ENCODE peak calls at places on chromosomes 16 and 17, in eight cellular contexts. O, U, N, X, I, D, Q and Z are unnamed samples.

GRCh38 chr16:68760671-68761275 is 23.7 kb downstream of the CDH1 start:
- DNase-seq in D (peak; percentile 78), N (no peak), I (peak; percentile 66), Q (peak; percentile 74), U (peak; percentile 48), X (no peak), O (no peak), Z (peak; percentile 83)

GRCh38 chr16:84303023-84303422 is 8.3 kb downstream of the WFDC1 start:
- DNase-seq in I (peak; percentile 99), U (no peak), D (no peak), N (no peak), Q (no peak), X (no peak), O (no peak), Z (no peak)

GRCh38 chr16:78990309-78990701 is 610.2 kb downstream of the MAF start:
- DNase-seq in I (no peak), N (no peak), D (no peak), Q (no peak), U (no peak), X (no peak), O (no peak), Z (no peak)

GRCh38 chr16:11016993-11017392 is 72.6 kb downstream of the CLEC16A start:
- DNase-seq in U (peak; percentile 62), I (peak; percentile 62), O (no peak), N (no peak), D (peak; percentile 78), Q (peak; percentile 74), X (no peak), Z (peak; percentile 78)

GRCh38 chr17:57916925-57917858 is 38.0 kb downstream of the CUEDC1 start:
- DNase-seq in U (no peak), N (no peak), X (peak; percentile 72), O (no peak), D (peak; percentile 33), Q (peak; percentile 20), I (no peak), Z (no peak)

GRCh38 chr17:29063992-29064391 is 21.1 kb downstream of the PIPOX start:
- DNase-seq in O (no peak), Q (no peak), U (no peak), X (no peak), D (no peak), I (no peak), N (no peak), Z (no peak)

GRCh38 chr17:63698381-63698885 is 1.5 kb downstream of the LIMD2 start:
- DNase-seq in X (no peak), O (no peak), D (peak; percentile 49), I (no peak), N (no peak), Q (no peak), U (no peak), Z (no peak)

GRCh38 chr17:40316571-40317344 is 7.8 kb downstream of the RARA start:
- DNase-seq in X (no peak), D (no peak), U (peak; percentile 82), Q (peak; percentile 90), I (peak; percentile 85), O (no peak), N (peak; percentile 68), Z (peak; percentile 92)

GRCh38 chr16:85444879-85445778 is 168.0 kb upstream of the GSE1 start:
- DNase-seq in D (no peak), O (peak; percentile 68), U (no peak), N (peak; percentile 72), Q (no peak), I (no peak), X (peak; percentile 99), Z (no peak)

GRCh38 chr17:17036520-17036998 is 5.7 kb upstream of the MPRIP start:
- DNase-seq in N (no peak), O (no peak), U (no peak), X (no peak), I (no peak), D (no peak), Q (no peak), Z (peak; percentile 71)

GRCh38 chr17:77571562-77571981 is 386.9 kb upstream of the TNRC6C start:
- DNase-seq in I (peak; percentile 36), X (no peak), N (no peak), U (no peak), D (no peak), O (no peak), Q (no peak), Z (peak; percentile 38)

GRCh38 chr17:37744961-37745800 is at the start of gene HNF1B:
- DNase-seq in D (peak; percentile 19), N (peak; percentile 63), Q (no peak), I (no peak), U (peak; percentile 76), X (no peak), O (no peak), Z (no peak)

GRCh38 chr17:78144146-78144719 is 2.0 kb upstream of the C17orf99 start:
- DNase-seq in U (no peak), O (no peak), D (no peak), Q (peak; percentile 73), X (peak; percentile 9), N (no peak), I (peak; percentile 85), Z (peak; percentile 80)

GRCh38 chr16:72536673-72537435 is 364.9 kb upstream of the PMFBP1 start:
- DNase-seq in I (peak; percentile 72), Q (peak; percentile 47), O (no peak), U (no peak), D (no peak), X (no peak), N (no peak), Z (no peak)

GRCh38 chr17:992933-993332 is 4.0 kb upstream of the TIMM22 start:
- DNase-seq in Q (no peak), N (no peak), O (no peak), D (no peak), U (no peak), I (no peak), X (no peak), Z (no peak)

GRCh38 chr16:8623634-8624033 is 2.1 kb downstream of the METTL22 start:
- DNase-seq in D (no peak), I (peak; percentile 19), N (no peak), Q (peak; percentile 60), O (no peak), U (no peak), X (no peak), Z (peak; percentile 20)

GRCh38 chr17:48374650-48375230 is 55.3 kb downstream of the SKAP1 start:
- DNase-seq in I (peak; percentile 17), N (peak; percentile 79), O (peak; percentile 61), D (peak; percentile 27), Q (peak; percentile 42), U (peak; percentile 76), X (peak; percentile 38), Z (peak; percentile 9)

GRCh38 chr16:87017388-87018012 is 299.7 kb downstream of the C16orf95 start:
- DNase-seq in X (no peak), D (no peak), O (no peak), Q (peak; percentile 94), I (peak; percentile 91), N (no peak), U (peak; percentile 56), Z (peak; percentile 95)

GRCh38 chr17:41771389-41772206 is 14.9 kb downstream of the JUP start:
- DNase-seq in X (no peak), O (no peak), N (peak; percentile 34), I (no peak), Q (no peak), D (no peak), U (no peak), Z (no peak)

GRCh38 chr16:46691720-46692119 is 2.3 kb downstream of the ORC6 start:
- DNase-seq in I (peak; percentile 21), U (no peak), D (no peak), Q (no peak), N (no peak), X (no peak), O (no peak), Z (no peak)

GRCh38 chr16:11224096-11224893 is 31.7 kb downstream of the SOCS1 start:
- DNase-seq in U (no peak), O (no peak), N (peak; percentile 77), Q (no peak), I (no peak), D (peak; percentile 72), X (no peak), Z (no peak)

GRCh38 chr16:50304467-50305440 is 38.4 kb downstream of the ADCY7 start:
- DNase-seq in I (no peak), X (no peak), Q (no peak), O (no peak), D (no peak), U (no peak), N (no peak), Z (no peak)

GRCh38 chr17:58399974-58400373 is 17.4 kb downstream of the RNF43 start:
- DNase-seq in N (no peak), O (no peak), I (no peak), X (no peak), D (no peak), Q (no peak), U (no peak), Z (no peak)

GRCh38 chr17:77528516-77529327 is 388.0 kb downstream of the SEC14L1 start:
- DNase-seq in I (no peak), X (peak; percentile 54), N (peak; percentile 84), D (peak; percentile 60), Q (no peak), U (no peak), O (no peak), Z (peak; percentile 53)